ENCODE peak calls at places on chromosomes 13 and 19, in nine cellular contexts. W is progenitor cell of endocrine pancreas; E is stimulated activated CD8-positive, alpha-beta memory T cell treated with anti-CD3 and anti-CD28 coated beads, Interleukin-12 subunit alpha, Interleukin-12 subunit beta, amount 100 ng/mL, for 4 hours; Y is SW480; B is lower leg skin; G is CD4-positive, alpha-beta T cell; L is activated CD4-positive, CD25-positive, alpha-beta regulatory T cell treated with anti-CD3 and anti-CD28 coated beads, Interleukin-2, amount 50 U/mL, for 16 hours; J is brain microvascular endothelial cell; Q is T-cell. S is an unnamed sample.

GRCh38 chr19:42271045-42271419 is 2.0 kb downstream of the CIC start:
- DNase-seq in W (no peak), E (no peak), Y (no peak), B (no peak), G (no peak), L (no peak), J (no peak), Q (no peak), S (no peak)

GRCh38 chr13:38366954-38367645 is 17.4 kb downstream of the UFM1 start:
- DNase-seq in W (no peak), E (no peak), Y (no peak), B (no peak), G (no peak), L (no peak), J (no peak), Q (no peak), S (no peak)

GRCh38 chr19:46009530-46010510 is 13.0 kb downstream of the PGLYRP1 start:
- DNase-seq in W (peak), E (peak), Y (peak), B (peak), G (peak), L (peak), J (peak), Q (peak), S (peak)

GRCh38 chr19:12611361-12611699 is 610 bp downstream of the ZNF791 start:
- DNase-seq in W (peak), E (no peak), Y (peak), B (peak), G (no peak), L (no peak), J (peak), Q (no peak), S (no peak)

GRCh38 chr19:492091-492531 is 4.2 kb upstream of the MADCAM1 start:
- DNase-seq in W (no peak), E (no peak), Y (no peak), B (no peak), G (peak), L (no peak), J (no peak), Q (peak), S (no peak)

GRCh38 chr13:110448230-110448629 is 113.3 kb downstream of the RAB20 start:
- DNase-seq in W (no peak), E (no peak), Y (peak), B (peak), G (no peak), L (no peak), J (peak), Q (no peak), S (no peak)

GRCh38 chr19:40629346-40629745 is 28.2 kb downstream of the LTBP4 start:
- DNase-seq in W (no peak), E (no peak), Y (no peak), B (peak), G (no peak), L (no peak), J (no peak), Q (no peak), S (no peak)

GRCh38 chr19:51691122-51692064 is 1.7 kb upstream of the SPACA6 start:
- DNase-seq in W (no peak), E (no peak), Y (no peak), B (peak), G (no peak), L (no peak), J (no peak), Q (no peak), S (no peak)

GRCh38 chr13:45361596-45362206 is 20.7 kb upstream of the TPT1 start:
- DNase-seq in W (no peak), E (no peak), Y (peak), B (no peak), G (no peak), L (no peak), J (no peak), Q (no peak), S (no peak)

GRCh38 chr13:104114111-104114510 is 1047.9 kb upstream of the SLC10A2 start:
- DNase-seq in W (no peak), E (no peak), Y (no peak), B (no peak), G (no peak), L (no peak), J (no peak), Q (no peak), S (no peak)

GRCh38 chr13:34412817-34413365 is 529.2 kb upstream of the NBEA start:
- DNase-seq in W (no peak), E (no peak), Y (no peak), B (no peak), G (no peak), L (no peak), J (peak), Q (no peak), S (no peak)

GRCh38 chr13:62829476-62829875 is 1413.8 kb upstream of the PCDH20 start:
- DNase-seq in W (no peak), E (no peak), Y (no peak), B (no peak), G (no peak), L (no peak), J (no peak), Q (no peak), S (no peak)

GRCh38 chr19:19964416-19964815 is 63.7 kb downstream of the ZNF93 start:
- DNase-seq in W (no peak), E (no peak), Y (no peak), B (no peak), G (no peak), L (no peak), J (no peak), Q (no peak), S (no peak)

GRCh38 chr13:45511310-45512147 is 46.8 kb downstream of the COG3 start:
- DNase-seq in W (no peak), E (no peak), Y (peak), B (no peak), G (no peak), L (peak), J (peak), Q (no peak), S (no peak)

GRCh38 chr13:29748097-29748496 is 102.3 kb downstream of the UBL3 start:
- DNase-seq in W (no peak), E (no peak), Y (no peak), B (no peak), G (no peak), L (no peak), J (no peak), Q (no peak), S (no peak)

GRCh38 chr19:6216236-6216995 is 63.4 kb downstream of the MLLT1 start:
- DNase-seq in W (no peak), E (no peak), Y (no peak), B (no peak), G (no peak), L (no peak), J (no peak), Q (no peak), S (no peak)

GRCh38 chr19:19538767-19539166 is 702 bp downstream of the CILP2 start:
- DNase-seq in W (no peak), E (no peak), Y (no peak), B (no peak), G (no peak), L (no peak), J (no peak), Q (no peak), S (no peak)

GRCh38 chr19:13718733-13719132 is 45.6 kb upstream of the MRI1 start:
- DNase-seq in W (no peak), E (no peak), Y (peak), B (no peak), G (no peak), L (no peak), J (peak), Q (no peak), S (no peak)

GRCh38 chr19:20078696-20079095 is 896 bp downstream of the ZNF90 start:
- DNase-seq in W (no peak), E (no peak), Y (no peak), B (peak), G (peak), L (no peak), J (peak), Q (no peak), S (no peak)

GRCh38 chr13:101985321-101985720 is 416.5 kb downstream of the FGF14 start:
- DNase-seq in W (no peak), E (no peak), Y (no peak), B (no peak), G (no peak), L (no peak), J (no peak), Q (no peak), S (no peak)

GRCh38 chr13:26919311-26919710 is 158.7 kb upstream of the GPR12 start:
- DNase-seq in W (no peak), E (no peak), Y (no peak), B (no peak), G (no peak), L (no peak), J (no peak), Q (no peak), S (no peak)

GRCh38 chr13:44293908-44294735 is 79.5 kb upstream of the SERP2 start:
- DNase-seq in W (no peak), E (no peak), Y (no peak), B (no peak), G (no peak), L (no peak), J (no peak), Q (no peak), S (no peak)

GRCh38 chr13:66847541-66847940 is 382.6 kb downstream of the PCDH9 start:
- DNase-seq in W (no peak), E (no peak), Y (no peak), B (no peak), G (no peak), L (no peak), J (no peak), Q (no peak), S (no peak)

GRCh38 chr19:4922530-4923378 is 13.5 kb downstream of the UHRF1 start:
- DNase-seq in W (no peak), E (no peak), Y (no peak), B (no peak), G (no peak), L (no peak), J (no peak), Q (no peak), S (no peak)

GRCh38 chr19:3816566-3817218 is 30.5 kb upstream of the MATK start:
- DNase-seq in W (no peak), E (no peak), Y (no peak), B (no peak), G (no peak), L (no peak), J (no peak), Q (no peak), S (no peak)

GRCh38 chr19:33248104-33248503 is 22.5 kb upstream of the SLC7A10 start:
- DNase-seq in W (no peak), E (no peak), Y (no peak), B (no peak), G (no peak), L (no peak), J (no peak), Q (no peak), S (no peak)

GRCh38 chr13:110307697-110308376 is 753 bp downstream of the COL4A2 start:
- DNase-seq in W (no peak), E (no peak), Y (no peak), B (peak), G (no peak), L (no peak), J (no peak), Q (no peak), S (no peak)

GRCh38 chr13:35964764-35965163 is 166.4 kb downstream of the DCLK1 start:
- DNase-seq in W (no peak), E (no peak), Y (no peak), B (no peak), G (no peak), L (no peak), J (peak), Q (no peak), S (no peak)

GRCh38 chr19:53091855-53092254 is 11.4 kb downstream of the ZNF160 start:
- DNase-seq in W (no peak), E (no peak), Y (no peak), B (no peak), G (no peak), L (no peak), J (no peak), Q (no peak), S (no peak)

GRCh38 chr19:42099336-42099925 is 23.5 kb downstream of the ZNF574 start:
- DNase-seq in W (no peak), E (no peak), Y (no peak), B (no peak), G (no peak), L (no peak), J (no peak), Q (no peak), S (no peak)

S was measured in activated B cell treated with CpG ODN at 0.5 μM for 24 hours.